ENCODE peak calls at places on chromosomes 4 and X, in seven cellular contexts. H is NCI-H1092, S is tibial artery, B is cardiac muscle cell, K is epithelial cell of esophagus, X is SW480, A is astrocyte of the spinal cord. I is an unnamed sample.

GRCh38 chr4:150784305-150784704 is 202.4 kb downstream of the MAB21L2 start:
- DNase-seq in X (no peak), B (no peak), S (no peak), K (no peak), H (no peak), A (no peak), I (no peak)

GRCh38 chr4:155288999-155289398 is 80.6 kb downstream of the NPY2R start:
- DNase-seq in S (no peak), K (no peak), B (no peak), X (no peak), A (no peak), H (no peak), I (no peak)

GRCh38 chrX:138128025-138128671 is 562.2 kb downstream of the ZIC3 start:
- DNase-seq in H (no peak), A (peak), S (no peak), X (peak), K (peak), B (peak), I (peak)

GRCh38 chr4:6250235-6250983 is 19.2 kb upstream of the WFS1 start:
- DNase-seq in K (peak), X (peak), S (no peak), H (peak), B (peak), A (peak), I (peak)

GRCh38 chrX:41327359-41327758 is 6.6 kb upstream of the DDX3X start:
- DNase-seq in K (no peak), A (no peak), X (no peak), H (no peak), S (no peak), B (no peak), I (no peak)

GRCh38 chrX:118212817-118213183 is 96.2 kb upstream of the KLHL13 start:
- DNase-seq in X (no peak), A (no peak), S (no peak), B (no peak), K (no peak), H (no peak), I (no peak)

GRCh38 chrX:283115-283845 is 2.1 kb downstream of the PLCXD1 start:
- DNase-seq in H (no peak), X (peak), K (peak), S (peak), B (peak), A (peak), I (no peak)

GRCh38 chr4:138062929-138063328 is 179.2 kb downstream of the SLC7A11 start:
- DNase-seq in H (no peak), B (peak), S (no peak), X (no peak), A (peak), K (peak), I (peak)

GRCh38 chr4:76589402-76589801 is 154.4 kb downstream of the SHROOM3 start:
- DNase-seq in A (peak), B (peak), X (peak), S (no peak), H (no peak), K (no peak), I (no peak)